ENCODE peak calls at places on chromosomes 4 and X, in ten cellular contexts. B, L, M, K, T, U, J, V, O and N are unnamed samples.

GRCh38 chr4:39931441-39931901 is 46.2 kb downstream of the PDS5A start:
- DNase-seq in B (no peak), L (no peak), M (no peak), K (no peak), T (no peak), U (no peak), J (no peak), V (peak), O (no peak), N (no peak)

GRCh38 chr4:2558301-2558700 is 21.9 kb downstream of the FAM193A start:
- DNase-seq in B (no peak), L (no peak), M (no peak), K (no peak), T (no peak), U (no peak), J (no peak), V (no peak), O (no peak), N (no peak)

GRCh38 chr4:106358899-106359298 is 9.7 kb downstream of the GIMD1 start:
- DNase-seq in B (no peak), L (peak), M (peak), K (no peak), T (peak), U (no peak), J (peak), V (no peak), O (no peak), N (no peak)

GRCh38 chrX:56503941-56504673 is 59.3 kb upstream of the UBQLN2 start:
- DNase-seq in B (no peak), L (no peak), M (peak), K (no peak), T (no peak), U (no peak), J (peak), V (no peak), O (no peak), N (no peak)

GRCh38 chr4:18844726-18845125 is 823.2 kb upstream of the LCORL start:
- DNase-seq in B (no peak), L (no peak), M (no peak), K (no peak), T (no peak), U (no peak), J (no peak), V (no peak), O (no peak), N (no peak)

GRCh38 chrX:11688201-11688600 is 22.5 kb upstream of the ARHGAP6 start:
- DNase-seq in B (no peak), L (no peak), M (no peak), K (no peak), T (no peak), U (no peak), J (no peak), V (no peak), O (no peak), N (no peak)

GRCh38 chr4:183142566-183143545 is 43.8 kb downstream of the WWC2 start:
- DNase-seq in B (no peak), L (peak), M (peak), K (no peak), T (peak), U (no peak), J (peak), V (peak), O (peak), N (no peak)

GRCh38 chr4:16466581-16466980 is 240.3 kb upstream of the TAPT1 start:
- DNase-seq in B (no peak), L (no peak), M (no peak), K (no peak), T (no peak), U (no peak), J (no peak), V (no peak), O (no peak), N (no peak)

GRCh38 chr4:40908702-40909362 is 159.1 kb downstream of the NSUN7 start:
- DNase-seq in B (peak), L (no peak), M (peak), K (peak), T (peak), U (peak), J (peak), V (peak), O (peak), N (no peak)

GRCh38 chr4:128244379-128244778 is 43.2 kb downstream of the PGRMC2 start:
- DNase-seq in B (no peak), L (no peak), M (peak), K (no peak), T (no peak), U (no peak), J (no peak), V (no peak), O (no peak), N (no peak)

GRCh38 chr4:188611143-188611542 is 471.9 kb downstream of the TRIML1 start:
- DNase-seq in B (no peak), L (no peak), M (no peak), K (no peak), T (no peak), U (no peak), J (no peak), V (no peak), O (no peak), N (no peak)

GRCh38 chr4:98327694-98328093 is 66.5 kb downstream of the RAP1GDS1 start:
- DNase-seq in B (no peak), L (no peak), M (no peak), K (no peak), T (no peak), U (no peak), J (no peak), V (no peak), O (no peak), N (no peak)

GRCh38 chr4:177410566-177410965 is 31.7 kb downstream of the AGA start:
- DNase-seq in B (no peak), L (no peak), M (no peak), K (no peak), T (no peak), U (no peak), J (no peak), V (no peak), O (no peak), N (no peak)

GRCh38 chr4:2258091-2259035 is 3.5 kb downstream of the MXD4 start:
- DNase-seq in B (no peak), L (no peak), M (no peak), K (no peak), T (no peak), U (no peak), J (no peak), V (peak), O (peak), N (peak)

GRCh38 chrX:53256446-53257041 is 24.8 kb downstream of the IQSEC2 start:
- DNase-seq in B (no peak), L (no peak), M (no peak), K (no peak), T (no peak), U (no peak), J (no peak), V (no peak), O (no peak), N (no peak)

GRCh38 chr4:139950568-139950967 is 203.4 kb downstream of the MAML3 start:
- DNase-seq in B (no peak), L (peak), M (peak), K (no peak), T (no peak), U (no peak), J (no peak), V (no peak), O (no peak), N (no peak)

GRCh38 chr4:10115657-10116624 is 658 bp downstream of the WDR1 start:
- DNase-seq in B (peak), L (no peak), M (no peak), K (peak), T (peak), U (peak), J (peak), V (peak), O (peak), N (no peak)

GRCh38 chr4:70559216-70559830 is 32.7 kb upstream of the AMBN start:
- DNase-seq in B (no peak), L (peak), M (peak), K (peak), T (peak), U (peak), J (peak), V (peak), O (no peak), N (no peak)

GRCh38 chr4:146534178-146534577 is 12.4 kb upstream of the SLC10A7 start:
- DNase-seq in B (no peak), L (no peak), M (no peak), K (no peak), T (no peak), U (no peak), J (no peak), V (no peak), O (no peak), N (no peak)

GRCh38 chr4:15182600-15183222 is 180.4 kb downstream of the CPEB2 start:
- DNase-seq in B (no peak), L (no peak), M (no peak), K (no peak), T (no peak), U (no peak), J (no peak), V (no peak), O (no peak), N (no peak)

GRCh38 chr4:83605744-83606172 is 69.8 kb downstream of the GPAT3 start:
- DNase-seq in B (no peak), L (no peak), M (no peak), K (no peak), T (no peak), U (no peak), J (peak), V (peak), O (no peak), N (no peak)

GRCh38 chr4:150255610-150256580 is 177.7 kb downstream of the DCLK2 start:
- DNase-seq in B (no peak), L (no peak), M (no peak), K (no peak), T (peak), U (no peak), J (no peak), V (no peak), O (no peak), N (no peak)

GRCh38 chrX:48786341-48786800 is at the start of gene GATA1:
- DNase-seq in B (no peak), L (no peak), M (no peak), K (no peak), T (no peak), U (no peak), J (no peak), V (no peak), O (no peak), N (no peak)

GRCh38 chr4:185023471-185023870 is 5.2 kb downstream of the HELT start:
- DNase-seq in B (no peak), L (no peak), M (no peak), K (no peak), T (no peak), U (no peak), J (no peak), V (no peak), O (no peak), N (no peak)

GRCh38 chrX:74049126-74049525 is 254.9 kb upstream of the ZCCHC13 start:
- DNase-seq in B (no peak), L (no peak), M (no peak), K (no peak), T (no peak), U (no peak), J (no peak), V (no peak), O (no peak), N (no peak)

GRCh38 chr4:73740353-73740778 is at the start of gene CXCL8:
- DNase-seq in B (no peak), L (peak), M (peak), K (no peak), T (peak), U (no peak), J (peak), V (peak), O (peak), N (no peak)

GRCh38 chrX:31894152-31894551 is 822.3 kb upstream of the FTHL17 start:
- DNase-seq in B (no peak), L (no peak), M (no peak), K (no peak), T (no peak), U (no peak), J (no peak), V (no peak), O (no peak), N (no peak)

GRCh38 chrX:6363193-6363592 is 134.5 kb upstream of the NLGN4X start:
- DNase-seq in B (no peak), L (no peak), M (no peak), K (no peak), T (no peak), U (no peak), J (no peak), V (no peak), O (no peak), N (no peak)

GRCh38 chrX:51614353-51614752 is 4.4 kb downstream of the CENPVL3 start:
- DNase-seq in B (no peak), L (peak), M (peak), K (no peak), T (peak), U (no peak), J (peak), V (peak), O (no peak), N (no peak)

GRCh38 chrX:44244008-44244407 is 99.5 kb downstream of the EFHC2 start:
- DNase-seq in B (no peak), L (peak), M (peak), K (no peak), T (peak), U (no peak), J (peak), V (peak), O (no peak), N (no peak)

GRCh38 chrX:41730101-41730500 is 6.1 kb downstream of the GPR82 start:
- DNase-seq in B (no peak), L (no peak), M (peak), K (no peak), T (peak), U (no peak), J (peak), V (no peak), O (no peak), N (no peak)

GRCh38 chr4:175871774-175872405 is 59.8 kb upstream of the GPM6A start:
- DNase-seq in B (no peak), L (no peak), M (no peak), K (no peak), T (no peak), U (no peak), J (peak), V (no peak), O (no peak), N (no peak)

GRCh38 chr4:7194251-7195137 is 2.2 kb downstream of the SORCS2 start:
- DNase-seq in B (no peak), L (no peak), M (peak), K (no peak), T (no peak), U (peak), J (peak), V (peak), O (peak), N (peak)

GRCh38 chrX:137566746-137567473 is 983 bp downstream of the ZIC3 start:
- DNase-seq in B (no peak), L (no peak), M (no peak), K (no peak), T (no peak), U (no peak), J (no peak), V (no peak), O (no peak), N (no peak)

GRCh38 chrX:137565921-137566745 is at the start of gene ZIC3:
- DNase-seq in B (no peak), L (no peak), M (peak), K (no peak), T (peak), U (no peak), J (peak), V (peak), O (peak), N (no peak)

GRCh38 chrX:137567474-137568232 is 1.7 kb downstream of the ZIC3 start:
- DNase-seq in B (no peak), L (no peak), M (no peak), K (no peak), T (no peak), U (no peak), J (no peak), V (no peak), O (no peak), N (no peak)

GRCh38 chrX:137568741-137569469 is 3.0 kb downstream of the ZIC3 start:
- DNase-seq in B (no peak), L (no peak), M (no peak), K (no peak), T (no peak), U (no peak), J (no peak), V (no peak), O (no peak), N (no peak)

GRCh38 chrX:137569470-137569891 is 3.6 kb downstream of the ZIC3 start:
- DNase-seq in B (no peak), L (no peak), M (no peak), K (no peak), T (no peak), U (no peak), J (no peak), V (no peak), O (no peak), N (no peak)
- H3K4me3 ChIP-seq in B (no peak), L (no peak), M (no peak), K (no peak), T (no peak), U (no peak), J (no peak), V (no peak), O (no peak), N (no peak)

DNA sequence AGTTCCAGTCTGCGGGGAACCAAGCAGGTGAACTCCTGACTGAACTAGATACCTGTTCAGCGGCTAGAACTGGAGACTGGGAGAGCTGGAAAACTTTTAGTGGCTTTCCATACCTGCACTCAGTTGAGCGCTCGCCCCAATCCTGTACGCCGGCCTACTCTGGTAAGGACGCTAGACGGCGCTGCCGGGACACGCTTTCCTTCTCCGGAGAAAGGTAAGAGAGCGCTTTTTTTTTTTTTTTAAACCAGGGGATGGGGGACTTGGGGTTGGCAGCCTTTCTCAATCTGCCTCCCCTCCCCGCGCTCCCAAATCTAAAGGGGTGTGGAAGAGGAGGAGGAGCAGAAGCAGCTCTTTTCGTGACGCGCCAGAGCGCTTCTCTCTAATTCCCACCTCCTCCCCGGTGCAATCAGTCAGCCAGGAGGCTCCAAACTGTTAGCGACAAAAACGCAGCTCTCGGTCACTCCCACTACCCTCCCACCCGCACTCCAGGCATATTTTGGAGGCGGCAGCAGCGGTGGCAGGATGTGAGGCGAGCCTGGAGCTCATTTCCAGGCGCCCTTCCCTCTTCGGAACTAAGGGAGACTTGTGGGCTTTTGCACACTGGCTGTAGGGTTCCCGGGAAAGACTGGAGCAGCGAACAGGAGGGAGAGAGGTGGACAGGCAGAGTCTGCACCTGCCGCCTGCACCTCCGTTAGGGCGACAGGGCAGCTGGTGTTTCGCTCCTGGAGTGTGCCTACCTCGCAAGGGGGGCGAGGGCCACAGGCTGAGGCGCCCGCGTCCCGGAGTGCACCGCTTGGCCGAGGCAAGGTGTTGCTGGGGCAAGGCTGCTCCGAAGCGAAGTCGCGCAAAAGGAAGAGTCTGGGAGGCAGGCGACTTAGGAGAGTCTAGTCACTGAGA is at the start of gene IL1RAPL2:
- DNase-seq in B (no peak), L (no peak), M (no peak), K (no peak), T (no peak), U (peak), J (peak), V (peak), O (no peak), N (no peak)
- H3K4me3 ChIP-seq in B (no peak), L (no peak), M (no peak), K (no peak), T (no peak), U (no peak), J (no peak), V (no peak), O (no peak), N (peak)

DNA sequence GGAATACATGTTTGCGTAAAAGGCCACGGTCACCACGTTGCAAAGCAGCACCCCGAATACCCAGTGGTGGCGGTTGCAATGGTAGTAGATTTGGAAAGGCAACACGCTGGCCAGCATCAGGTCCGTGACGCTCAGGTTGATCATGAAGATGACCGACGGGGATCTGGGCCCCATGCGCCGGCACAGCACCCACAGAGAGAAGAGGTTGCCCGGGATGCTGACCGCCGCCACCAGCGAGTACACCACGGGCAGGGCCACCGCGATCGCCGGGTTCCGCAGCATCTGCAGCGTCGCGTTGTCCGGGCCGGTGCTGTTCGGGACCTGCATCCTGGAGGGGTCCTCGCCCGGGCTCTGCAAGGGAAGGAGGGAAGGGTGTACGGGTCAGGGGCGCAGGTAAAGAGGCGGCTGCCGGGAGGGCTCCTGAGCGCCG is 13.5 kb upstream of the ASMTL start:
- DNase-seq in B (no peak), L (no peak), M (no peak), K (no peak), T (no peak), U (no peak), J (no peak), V (peak), O (peak), N (peak)
- H3K4me3 ChIP-seq in B (no peak), L (no peak), M (no peak), K (no peak), T (no peak), U (peak), J (no peak), V (no peak), O (no peak), N (no peak)

DNA sequence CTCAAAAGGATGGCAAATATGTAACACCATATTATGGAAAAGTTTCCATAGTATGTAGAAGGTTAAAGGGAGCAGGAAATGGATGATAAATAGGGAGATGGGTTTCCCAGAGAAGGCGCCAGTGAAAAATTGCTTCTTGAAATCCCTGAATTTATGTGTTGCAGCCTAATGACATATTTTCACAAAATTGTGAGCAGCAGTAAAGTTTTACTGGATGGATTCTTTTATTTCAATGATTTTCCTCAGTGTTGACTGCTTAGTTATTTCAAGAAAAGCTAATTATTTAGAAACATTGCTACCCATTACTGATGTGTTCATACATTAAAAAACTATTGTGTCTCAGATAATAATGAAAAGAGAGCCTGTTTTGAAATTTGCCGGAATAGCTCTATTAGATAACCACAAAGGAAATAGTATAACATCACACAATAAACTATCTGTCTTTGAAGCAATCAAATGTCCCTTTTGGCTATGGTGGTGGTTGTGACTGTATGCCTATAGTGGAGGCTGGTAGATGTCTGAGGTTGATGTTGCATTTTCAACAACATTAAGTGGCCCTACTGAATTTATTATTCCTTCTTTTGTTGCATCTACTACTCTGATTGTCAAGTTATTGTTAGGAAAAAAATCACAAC is 169.9 kb upstream of the HAND2 start:
- DNase-seq in B (no peak), L (no peak), M (no peak), K (no peak), T (no peak), U (no peak), J (no peak), V (no peak), O (no peak), N (no peak)
- H3K4me3 ChIP-seq in B (no peak), L (no peak), M (no peak), K (no peak), T (no peak), U (no peak), J (no peak), V (no peak), O (no peak), N (no peak)

GRCh38 chrX:54359408-54359807 is 1.6 kb upstream of the WNK3 start:
- DNase-seq in B (no peak), L (no peak), M (no peak), K (no peak), T (no peak), U (no peak), J (no peak), V (no peak), O (no peak), N (no peak)
- H3K4me3 ChIP-seq in B (no peak), L (no peak), M (no peak), K (peak), T (no peak), U (peak), J (no peak), V (no peak), O (no peak), N (no peak)

GRCh38 chrX:374566-374965 is 12.1 kb downstream of the PPP2R3B start:
- DNase-seq in B (no peak), L (no peak), M (peak), K (no peak), T (no peak), U (no peak), J (peak), V (no peak), O (no peak), N (no peak)
- H3K4me3 ChIP-seq in B (peak), L (peak), M (peak), K (peak), T (peak), U (peak), J (peak), V (no peak), O (no peak), N (peak)